ENCODE peak calls at places on chromosomes 16 and 17, in seven cellular contexts. One of them, this sample, is unnamed.

GRCh38 chr16:58048494-58048893 is 22.9 kb downstream of the MMP15 start:
- DNase-seq in neural crest cell: no peak
- DNase-seq in endodermal cell: no peak
- DNase-seq in Kasumi-1: no peak
- DNase-seq in heart left ventricle: no peak
- DNase-seq in transverse colon: no peak
- DNase-seq in heart right ventricle: no peak
- DNase-seq in this sample: no peak

GRCh38 chr17:56142781-56143180 is 10.5 kb upstream of the ANKFN1 start:
- DNase-seq in neural crest cell: no peak
- DNase-seq in endodermal cell: no peak
- DNase-seq in Kasumi-1: no peak
- DNase-seq in heart left ventricle: no peak
- DNase-seq in transverse colon: no peak
- DNase-seq in heart right ventricle: no peak
- DNase-seq in this sample: no peak

GRCh38 chr16:25006504-25007055 is 8.6 kb downstream of the ARHGAP17 start:
- DNase-seq in neural crest cell: no peak
- DNase-seq in endodermal cell: no peak
- DNase-seq in Kasumi-1: no peak
- DNase-seq in heart left ventricle: no peak
- DNase-seq in transverse colon: peak
- DNase-seq in heart right ventricle: no peak
- DNase-seq in this sample: no peak

GRCh38 chr17:32596206-32596605 is 109.4 kb downstream of the CDK5R1 start:
- DNase-seq in neural crest cell: no peak
- DNase-seq in endodermal cell: no peak
- DNase-seq in Kasumi-1: no peak
- DNase-seq in heart left ventricle: no peak
- DNase-seq in transverse colon: no peak
- DNase-seq in heart right ventricle: no peak
- DNase-seq in this sample: no peak

GRCh38 chr16:66924527-66925321 is 611 bp downstream of the RRAD start:
- DNase-seq in neural crest cell: peak
- DNase-seq in endodermal cell: peak
- DNase-seq in Kasumi-1: no peak
- DNase-seq in heart left ventricle: peak
- DNase-seq in transverse colon: peak
- DNase-seq in heart right ventricle: peak
- DNase-seq in this sample: peak

GRCh38 chr17:28402224-28402630 is 3.8 kb downstream of the SLC46A1 start:
- DNase-seq in neural crest cell: no peak
- DNase-seq in endodermal cell: peak
- DNase-seq in Kasumi-1: no peak
- DNase-seq in heart left ventricle: no peak
- DNase-seq in transverse colon: no peak
- DNase-seq in heart right ventricle: no peak
- DNase-seq in this sample: no peak

GRCh38 chr17:66313995-66314659 is 11.7 kb downstream of the PRKCA start:
- DNase-seq in neural crest cell: no peak
- DNase-seq in endodermal cell: no peak
- DNase-seq in Kasumi-1: no peak
- DNase-seq in heart left ventricle: no peak
- DNase-seq in transverse colon: no peak
- DNase-seq in heart right ventricle: no peak
- DNase-seq in this sample: no peak

GRCh38 chr17:50558091-50558490 is 2.4 kb upstream of the CACNA1G start:
- DNase-seq in neural crest cell: no peak
- DNase-seq in endodermal cell: no peak
- DNase-seq in Kasumi-1: no peak
- DNase-seq in heart left ventricle: no peak
- DNase-seq in transverse colon: no peak
- DNase-seq in heart right ventricle: no peak
- DNase-seq in this sample: no peak

GRCh38 chr17:81608082-81608481 is 28.8 kb downstream of the NPLOC4 start:
- DNase-seq in neural crest cell: no peak
- DNase-seq in endodermal cell: no peak
- DNase-seq in Kasumi-1: no peak
- DNase-seq in heart left ventricle: no peak
- DNase-seq in transverse colon: no peak
- DNase-seq in heart right ventricle: no peak
- DNase-seq in this sample: no peak

GRCh38 chr17:38579934-38580333 is 25.8 kb downstream of the SRCIN1 start:
- DNase-seq in neural crest cell: no peak
- DNase-seq in endodermal cell: peak
- DNase-seq in Kasumi-1: peak
- DNase-seq in heart left ventricle: peak
- DNase-seq in transverse colon: no peak
- DNase-seq in heart right ventricle: no peak
- DNase-seq in this sample: no peak

GRCh38 chr17:7004398-7005253 is 7.8 kb upstream of the RNASEK start:
- DNase-seq in neural crest cell: peak
- DNase-seq in endodermal cell: peak
- DNase-seq in Kasumi-1: peak
- DNase-seq in heart left ventricle: no peak
- DNase-seq in transverse colon: no peak
- DNase-seq in heart right ventricle: no peak
- DNase-seq in this sample: peak

GRCh38 chr17:19948100-19948943 is 29.3 kb downstream of the AKAP10 start:
- DNase-seq in neural crest cell: no peak
- DNase-seq in endodermal cell: no peak
- DNase-seq in Kasumi-1: peak
- DNase-seq in heart left ventricle: no peak
- DNase-seq in transverse colon: no peak
- DNase-seq in heart right ventricle: no peak
- DNase-seq in this sample: no peak

GRCh38 chr16:86619263-86619935 is 41.0 kb downstream of the FOXL1 start:
- DNase-seq in neural crest cell: no peak
- DNase-seq in endodermal cell: no peak
- DNase-seq in Kasumi-1: no peak
- DNase-seq in heart left ventricle: no peak
- DNase-seq in transverse colon: no peak
- DNase-seq in heart right ventricle: no peak
- DNase-seq in this sample: no peak

GRCh38 chr17:19657182-19657581 is 8.6 kb downstream of the ALDH3A2 start:
- DNase-seq in neural crest cell: no peak
- DNase-seq in endodermal cell: no peak
- DNase-seq in Kasumi-1: no peak
- DNase-seq in heart left ventricle: no peak
- DNase-seq in transverse colon: no peak
- DNase-seq in heart right ventricle: no peak
- DNase-seq in this sample: no peak

GRCh38 chr17:76075364-76076099 is 951 bp downstream of the GALR2 start:
- DNase-seq in neural crest cell: peak
- DNase-seq in endodermal cell: peak
- DNase-seq in Kasumi-1: peak
- DNase-seq in heart left ventricle: no peak
- DNase-seq in transverse colon: no peak
- DNase-seq in heart right ventricle: no peak
- DNase-seq in this sample: no peak

GRCh38 chr17:45874148-45874547 is 20.2 kb upstream of the MAPT start:
- DNase-seq in neural crest cell: no peak
- DNase-seq in endodermal cell: no peak
- DNase-seq in Kasumi-1: no peak
- DNase-seq in heart left ventricle: no peak
- DNase-seq in transverse colon: no peak
- DNase-seq in heart right ventricle: no peak
- DNase-seq in this sample: no peak

GRCh38 chr17:15441315-15441714 is 26.1 kb downstream of the CDRT4 start:
- DNase-seq in neural crest cell: no peak
- DNase-seq in endodermal cell: no peak
- DNase-seq in Kasumi-1: no peak
- DNase-seq in heart left ventricle: no peak
- DNase-seq in transverse colon: no peak
- DNase-seq in heart right ventricle: no peak
- DNase-seq in this sample: no peak

GRCh38 chr17:83199500-83200201 is 120.2 kb downstream of the METRNL start:
- DNase-seq in neural crest cell: no peak
- DNase-seq in endodermal cell: no peak
- DNase-seq in Kasumi-1: peak
- DNase-seq in heart left ventricle: peak
- DNase-seq in transverse colon: peak
- DNase-seq in heart right ventricle: peak
- DNase-seq in this sample: peak

GRCh38 chr16:24925163-24925562 is 79.4 kb downstream of the SLC5A11 start:
- DNase-seq in neural crest cell: no peak
- DNase-seq in endodermal cell: no peak
- DNase-seq in Kasumi-1: no peak
- DNase-seq in heart left ventricle: no peak
- DNase-seq in transverse colon: no peak
- DNase-seq in heart right ventricle: no peak
- DNase-seq in this sample: no peak

GRCh38 chr16:26149661-26150060 is 457.9 kb downstream of the HS3ST4 start:
- DNase-seq in neural crest cell: no peak
- DNase-seq in endodermal cell: no peak
- DNase-seq in Kasumi-1: no peak
- DNase-seq in heart left ventricle: no peak
- DNase-seq in transverse colon: no peak
- DNase-seq in heart right ventricle: no peak
- DNase-seq in this sample: no peak

GRCh38 chr17:6494239-6494941 is 50.1 kb downstream of the PIMREG start:
- DNase-seq in neural crest cell: no peak
- DNase-seq in endodermal cell: peak
- DNase-seq in Kasumi-1: no peak
- DNase-seq in heart left ventricle: no peak
- DNase-seq in transverse colon: peak
- DNase-seq in heart right ventricle: no peak
- DNase-seq in this sample: no peak

GRCh38 chr17:36591434-36592315 is at the start of gene DHRS11:
- DNase-seq in neural crest cell: peak
- DNase-seq in endodermal cell: peak
- DNase-seq in Kasumi-1: peak
- DNase-seq in heart left ventricle: peak
- DNase-seq in transverse colon: peak
- DNase-seq in heart right ventricle: peak
- DNase-seq in this sample: peak

GRCh38 chr17:73785466-73785865 is 141.2 kb upstream of the SDK2 start:
- DNase-seq in neural crest cell: no peak
- DNase-seq in endodermal cell: no peak
- DNase-seq in Kasumi-1: no peak
- DNase-seq in heart left ventricle: no peak
- DNase-seq in transverse colon: no peak
- DNase-seq in heart right ventricle: no peak
- DNase-seq in this sample: no peak